ENCODE peak calls at places on chromosomes 7 and 10, in nine cellular contexts. F, Q, I, G, B, P, K, M and U are unnamed samples.

GRCh38 chr7:96287168-96287567 is 34.7 kb downstream of the SLC25A13 start:
- DNase-seq in F (no peak), Q (no peak), I (no peak), G (no peak), B (no peak), P (no peak), K (no peak), M (no peak), U (no peak)

GRCh38 chr7:84682543-84682942 is 488.0 kb upstream of the SEMA3A start:
- DNase-seq in F (no peak), Q (no peak), I (no peak), G (no peak), B (no peak), P (no peak), K (no peak), M (no peak), U (no peak)

GRCh38 chr7:756231-756927 is 29.3 kb upstream of the PRKAR1B start:
- DNase-seq in F (no peak), Q (no peak), I (no peak), G (no peak), B (no peak), P (no peak), K (no peak), M (no peak), U (no peak)

GRCh38 chr7:74275401-74275881 is 13.8 kb upstream of the CLIP2 start:
- DNase-seq in F (no peak), Q (no peak), I (no peak), G (no peak), B (peak), P (no peak), K (peak), M (peak), U (no peak)

GRCh38 chr7:74479961-74480829 is 26.5 kb downstream of the GTF2IRD1 start:
- DNase-seq in F (no peak), Q (no peak), I (peak), G (no peak), B (no peak), P (no peak), K (no peak), M (peak), U (no peak)

GRCh38 chr7:17020250-17020649 is 138.5 kb upstream of the AGR3 start:
- DNase-seq in F (no peak), Q (no peak), I (no peak), G (no peak), B (no peak), P (no peak), K (no peak), M (no peak), U (no peak)

GRCh38 chr10:47368431-47369180 is 15.5 kb downstream of the ZNF488 start:
- DNase-seq in F (no peak), Q (no peak), I (no peak), G (no peak), B (no peak), P (no peak), K (no peak), M (no peak), U (no peak)

GRCh38 chr10:32346551-32347362 is at the start of gene EPC1:
- DNase-seq in F (peak), Q (peak), I (peak), G (peak), B (peak), P (peak), K (peak), M (peak), U (peak)

GRCh38 chr10:113499066-113499465 is 53.8 kb upstream of the HABP2 start:
- DNase-seq in F (no peak), Q (no peak), I (no peak), G (no peak), B (no peak), P (no peak), K (no peak), M (no peak), U (no peak)

GRCh38 chr7:100865372-100865911 is 1.7 kb upstream of the TRIP6 start:
- DNase-seq in F (no peak), Q (peak), I (no peak), G (no peak), B (no peak), P (no peak), K (no peak), M (peak), U (no peak)

GRCh38 chr10:50210876-50211275 is 40.4 kb downstream of the ASAH2 start:
- DNase-seq in F (no peak), Q (no peak), I (no peak), G (no peak), B (no peak), P (no peak), K (no peak), M (no peak), U (no peak)

GRCh38 chr7:151018421-151019129 is 5.7 kb downstream of the ATG9B start:
- DNase-seq in F (peak), Q (no peak), I (no peak), G (no peak), B (peak), P (no peak), K (no peak), M (peak), U (peak)

GRCh38 chr10:127441350-127442219 is 107.5 kb upstream of the NPS start:
- DNase-seq in F (no peak), Q (no peak), I (no peak), G (no peak), B (no peak), P (no peak), K (no peak), M (peak), U (no peak)

GRCh38 chr7:84914598-84914997 is 272.3 kb downstream of the SEMA3D start:
- DNase-seq in F (no peak), Q (peak), I (no peak), G (no peak), B (no peak), P (no peak), K (peak), M (peak), U (no peak)

GRCh38 chr10:32976338-32976737 is 18.3 kb upstream of the ITGB1 start:
- DNase-seq in F (no peak), Q (no peak), I (no peak), G (no peak), B (no peak), P (no peak), K (no peak), M (no peak), U (no peak)

GRCh38 chr7:138864667-138865066 is 66.7 kb upstream of the ATP6V0A4 start:
- DNase-seq in F (no peak), Q (no peak), I (no peak), G (no peak), B (no peak), P (no peak), K (no peak), M (peak), U (no peak)

GRCh38 chr7:41652265-41652664 is 50.6 kb downstream of the INHBA start:
- DNase-seq in F (no peak), Q (no peak), I (no peak), G (no peak), B (no peak), P (no peak), K (no peak), M (no peak), U (no peak)

GRCh38 chr7:159028456-159029401 is 115.9 kb downstream of the VIPR2 start:
- DNase-seq in F (peak), Q (no peak), I (no peak), G (no peak), B (no peak), P (no peak), K (no peak), M (peak), U (no peak)

GRCh38 chr7:74356589-74357315 is 67.5 kb downstream of the CLIP2 start:
- DNase-seq in F (no peak), Q (no peak), I (no peak), G (no peak), B (no peak), P (no peak), K (no peak), M (peak), U (no peak)

GRCh38 chr10:48383393-48383792 is 76.9 kb downstream of the MAPK8 start:
- DNase-seq in F (no peak), Q (no peak), I (no peak), G (no peak), B (no peak), P (no peak), K (no peak), M (no peak), U (no peak)

GRCh38 chr7:122887198-122887597 is 938 bp upstream of the CADPS2 start:
- DNase-seq in F (no peak), Q (peak), I (no peak), G (no peak), B (no peak), P (no peak), K (peak), M (peak), U (no peak)

GRCh38 chr7:50475340-50475739 is 25.2 kb upstream of the FIGNL1 start:
- DNase-seq in F (no peak), Q (no peak), I (no peak), G (no peak), B (no peak), P (no peak), K (no peak), M (peak), U (no peak)

GRCh38 chr7:129431911-129432643 is 2.2 kb upstream of the STRIP2 start:
- DNase-seq in F (no peak), Q (no peak), I (no peak), G (no peak), B (no peak), P (no peak), K (no peak), M (no peak), U (no peak)

GRCh38 chr10:88810196-88810961 is 7.8 kb downstream of the LIPM start:
- DNase-seq in F (no peak), Q (peak), I (peak), G (no peak), B (no peak), P (peak), K (peak), M (peak), U (peak)